ENCODE peak calls at places on chromosomes 2 and 18, in six cellular contexts. One of them, this sample, is unnamed.

GRCh38 chr2:192148620-192149321 is 46.0 kb downstream of the TMEFF2 start:
- DNase-seq in heart left ventricle: no peak
- DNase-seq in IMR-90: peak
- DNase-seq in suprapubic skin: no peak
- DNase-seq in HepG2: no peak
- DNase-seq in H1: no peak
- DNase-seq in this sample: no peak

GRCh38 chr2:162972383-162972782 is 133.8 kb upstream of the KCNH7 start:
- DNase-seq in suprapubic skin: no peak
- DNase-seq in IMR-90: no peak
- DNase-seq in H1: no peak
- DNase-seq in heart left ventricle: no peak
- DNase-seq in HepG2: no peak
- DNase-seq in this sample: no peak

GRCh38 chr18:45602926-45603325 is 12.3 kb upstream of the SLC14A2 start:
- DNase-seq in IMR-90: no peak
- DNase-seq in suprapubic skin: no peak
- DNase-seq in H1: no peak
- DNase-seq in heart left ventricle: no peak
- DNase-seq in HepG2: no peak
- DNase-seq in this sample: no peak

GRCh38 chr18:66640431-66640830 is 36.5 kb upstream of the CDH19 start:
- DNase-seq in IMR-90: no peak
- DNase-seq in HepG2: no peak
- DNase-seq in heart left ventricle: peak
- DNase-seq in suprapubic skin: no peak
- DNase-seq in H1: no peak
- DNase-seq in this sample: no peak

GRCh38 chr18:49723648-49724180 is 89.6 kb downstream of the ACAA2 start:
- DNase-seq in H1: no peak
- DNase-seq in heart left ventricle: no peak
- DNase-seq in suprapubic skin: no peak
- DNase-seq in HepG2: peak
- DNase-seq in IMR-90: peak
- DNase-seq in this sample: peak

GRCh38 chr2:64808092-64808491 is 154.4 kb upstream of the SERTAD2 start:
- DNase-seq in suprapubic skin: no peak
- DNase-seq in HepG2: no peak
- DNase-seq in H1: no peak
- DNase-seq in heart left ventricle: no peak
- DNase-seq in IMR-90: no peak
- DNase-seq in this sample: no peak

GRCh38 chr18:76972838-76973237 is 150.5 kb downstream of the ZNF236 start:
- DNase-seq in suprapubic skin: no peak
- DNase-seq in HepG2: no peak
- DNase-seq in heart left ventricle: no peak
- DNase-seq in IMR-90: no peak
- DNase-seq in H1: no peak
- DNase-seq in this sample: no peak

GRCh38 chr2:95075440-95075885 is 46.1 kb downstream of the MRPS5 start:
- DNase-seq in HepG2: no peak
- DNase-seq in heart left ventricle: no peak
- DNase-seq in H1: no peak
- DNase-seq in suprapubic skin: no peak
- DNase-seq in IMR-90: no peak
- DNase-seq in this sample: no peak

GRCh38 chr2:144052103-144052502 is 467.8 kb downstream of the ZEB2 start:
- DNase-seq in HepG2: no peak
- DNase-seq in IMR-90: no peak
- DNase-seq in H1: no peak
- DNase-seq in heart left ventricle: no peak
- DNase-seq in suprapubic skin: no peak
- DNase-seq in this sample: no peak

GRCh38 chr2:190458352-190459107 is 50.4 kb downstream of the MFSD6 start:
- DNase-seq in suprapubic skin: no peak
- DNase-seq in IMR-90: no peak
- DNase-seq in heart left ventricle: no peak
- DNase-seq in H1: no peak
- DNase-seq in HepG2: no peak
- DNase-seq in this sample: no peak

GRCh38 chr2:239362497-239362896 is 38.3 kb downstream of the HDAC4 start:
- DNase-seq in heart left ventricle: no peak
- DNase-seq in HepG2: no peak
- DNase-seq in H1: no peak
- DNase-seq in suprapubic skin: no peak
- DNase-seq in IMR-90: no peak
- DNase-seq in this sample: no peak

DNA sequence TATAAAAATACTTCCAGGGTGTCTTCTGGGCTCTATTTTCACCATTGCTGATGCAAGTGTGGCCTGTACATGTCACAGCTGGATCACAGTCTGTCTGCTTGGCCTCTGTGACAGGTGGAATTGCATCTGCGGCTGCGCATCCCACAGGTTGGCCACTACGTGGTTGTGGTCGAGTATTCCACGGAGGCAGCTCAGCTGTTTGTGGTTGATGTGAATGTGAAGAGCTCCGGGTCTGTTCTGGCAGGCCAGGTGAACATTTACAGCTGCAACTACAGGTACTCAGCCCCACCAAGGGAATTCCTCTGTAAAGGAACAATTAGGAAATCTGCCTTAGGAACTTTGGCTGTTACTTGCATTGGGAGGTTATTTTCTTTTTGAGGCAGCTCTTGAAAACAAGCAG is 144.5 kb downstream of the LAMA3 start:
- DNase-seq in heart left ventricle: no peak
- DNase-seq in suprapubic skin: no peak
- DNase-seq in H1: no peak
- DNase-seq in HepG2: no peak
- DNase-seq in IMR-90: no peak
- DNase-seq in this sample: no peak
- TF ChIP-seq POLR2A in heart left ventricle: no peak
- TF ChIP-seq POLR2A in suprapubic skin: no peak
- TF ChIP-seq POLR2A in H1: no peak
- TF ChIP-seq POLR2A in HepG2: no peak
- TF ChIP-seq POLR2A in IMR-90: no peak
- TF ChIP-seq POLR2A in this sample: no peak

GRCh38 chr2:172084734-172085459 is 410 bp upstream of the DLX1 start:
- DNase-seq in heart left ventricle: peak
- DNase-seq in H1: no peak
- DNase-seq in HepG2: peak
- DNase-seq in suprapubic skin: peak
- DNase-seq in IMR-90: peak
- DNase-seq in this sample: peak
- TF ChIP-seq POLR2A in heart left ventricle: no peak
- TF ChIP-seq POLR2A in H1: no peak
- TF ChIP-seq POLR2A in HepG2: no peak
- TF ChIP-seq POLR2A in suprapubic skin: no peak
- TF ChIP-seq POLR2A in IMR-90: peak
- TF ChIP-seq POLR2A in this sample: peak

DNA sequence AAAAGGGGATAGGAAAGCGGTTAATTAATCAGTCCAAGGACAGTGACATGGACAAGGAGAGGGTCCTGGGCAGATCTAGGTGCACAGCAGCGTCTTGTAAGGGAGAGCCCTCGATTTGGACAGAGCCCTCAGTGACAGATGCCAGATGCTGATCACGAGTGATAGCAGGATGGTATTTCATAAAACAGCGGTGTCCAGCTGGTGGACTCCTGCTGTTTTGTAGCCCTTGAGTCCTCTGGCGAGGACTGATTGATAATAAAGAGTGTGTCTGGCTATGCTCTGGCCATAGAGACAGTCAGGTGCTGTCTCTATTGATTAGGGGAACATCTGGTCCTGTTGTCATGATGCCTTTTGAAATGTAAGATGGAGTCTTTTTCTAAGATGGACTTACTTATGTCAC is 180.7 kb downstream of the NCK2 start:
- DNase-seq in HepG2: no peak
- DNase-seq in IMR-90: no peak
- DNase-seq in suprapubic skin: peak
- DNase-seq in heart left ventricle: no peak
- DNase-seq in H1: no peak
- DNase-seq in this sample: no peak
- TF ChIP-seq POLR2A in HepG2: no peak
- TF ChIP-seq POLR2A in IMR-90: no peak
- TF ChIP-seq POLR2A in suprapubic skin: no peak
- TF ChIP-seq POLR2A in heart left ventricle: no peak
- TF ChIP-seq POLR2A in H1: no peak
- TF ChIP-seq POLR2A in this sample: no peak

GRCh38 chr2:12701786-12702660 is 14.7 kb upstream of the TRIB2 start:
- DNase-seq in suprapubic skin: no peak
- DNase-seq in IMR-90: peak
- DNase-seq in heart left ventricle: no peak
- DNase-seq in HepG2: no peak
- DNase-seq in H1: no peak
- DNase-seq in this sample: no peak
- TF ChIP-seq POLR2A in suprapubic skin: no peak
- TF ChIP-seq POLR2A in IMR-90: no peak
- TF ChIP-seq POLR2A in heart left ventricle: no peak
- TF ChIP-seq POLR2A in HepG2: no peak
- TF ChIP-seq POLR2A in H1: no peak
- TF ChIP-seq POLR2A in this sample: no peak

GRCh38 chr2:113246606-113247005 is 32.1 kb downstream of the PAX8 start:
- DNase-seq in heart left ventricle: no peak
- DNase-seq in suprapubic skin: no peak
- DNase-seq in H1: no peak
- DNase-seq in HepG2: no peak
- DNase-seq in IMR-90: no peak
- DNase-seq in this sample: no peak

GRCh38 chr2:113240150-113240914 is 38.4 kb downstream of the PAX8 start:
- DNase-seq in H1: no peak
- DNase-seq in IMR-90: peak
- DNase-seq in HepG2: no peak
- DNase-seq in heart left ventricle: peak
- DNase-seq in suprapubic skin: peak
- DNase-seq in this sample: peak

GRCh38 chr2:113245276-113245711 is 33.4 kb downstream of the PAX8 start:
- DNase-seq in H1: no peak
- DNase-seq in HepG2: peak
- DNase-seq in heart left ventricle: no peak
- DNase-seq in suprapubic skin: no peak
- DNase-seq in IMR-90: no peak
- DNase-seq in this sample: no peak

GRCh38 chr2:113240915-113241911 is 37.5 kb downstream of the PAX8 start:
- DNase-seq in suprapubic skin: peak
- DNase-seq in heart left ventricle: peak
- DNase-seq in HepG2: peak
- DNase-seq in H1: peak
- DNase-seq in IMR-90: peak
- DNase-seq in this sample: peak

GRCh38 chr2:113242318-113242717 is 36.4 kb downstream of the PAX8 start:
- DNase-seq in suprapubic skin: no peak
- DNase-seq in IMR-90: no peak
- DNase-seq in HepG2: no peak
- DNase-seq in heart left ventricle: no peak
- DNase-seq in H1: no peak
- DNase-seq in this sample: no peak
- TF ChIP-seq POLR2A in suprapubic skin: no peak
- TF ChIP-seq POLR2A in IMR-90: no peak
- TF ChIP-seq POLR2A in HepG2: no peak
- TF ChIP-seq POLR2A in heart left ventricle: no peak
- TF ChIP-seq POLR2A in H1: no peak
- TF ChIP-seq POLR2A in this sample: no peak

DNA sequence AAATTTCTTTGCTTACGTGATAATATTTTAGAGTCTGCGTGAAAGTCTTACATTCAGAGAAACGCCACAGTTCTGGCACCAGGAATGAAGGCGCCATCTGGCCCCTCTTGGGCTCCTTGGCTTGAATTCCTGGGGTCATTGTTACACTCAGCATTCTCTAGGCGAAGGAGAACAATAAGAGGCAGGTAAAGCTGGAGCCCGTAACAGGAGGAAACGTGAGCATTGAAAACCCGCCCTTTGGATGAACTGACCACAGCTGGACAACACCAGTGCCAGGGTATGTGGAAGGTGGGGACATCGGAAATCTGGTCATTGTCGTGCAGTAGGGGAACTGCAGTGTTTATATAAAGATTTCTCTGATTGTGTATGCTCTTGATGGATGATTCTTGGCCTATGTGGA is 144.8 kb downstream of the RNF152 start:
- DNase-seq in suprapubic skin: no peak
- DNase-seq in H1: no peak
- DNase-seq in IMR-90: no peak
- DNase-seq in HepG2: no peak
- DNase-seq in heart left ventricle: peak
- DNase-seq in this sample: no peak
- TF ChIP-seq POLR2A in suprapubic skin: no peak
- TF ChIP-seq POLR2A in H1: no peak
- TF ChIP-seq POLR2A in IMR-90: no peak
- TF ChIP-seq POLR2A in HepG2: no peak
- TF ChIP-seq POLR2A in heart left ventricle: no peak
- TF ChIP-seq POLR2A in this sample: no peak